ENCODE peak calls at places on chromosomes 12 and 14, in four cellular contexts. L is H1, M is body of pancreas, R is Karpas-422. A is an unnamed sample.

GRCh38 chr14:56742391-56742790 is 67.9 kb downstream of the OTX2 start:
- DNase-seq in L (no peak), R (no peak), M (no peak), A (no peak)

GRCh38 chr14:94447986-94448808 is 4.4 kb downstream of the SERPINA11 start:
- DNase-seq in R (no peak), L (no peak), M (peak; percentile 26), A (no peak)

GRCh38 chr14:94304243-94304642 is 11.2 kb upstream of the SERPINA10 start:
- DNase-seq in R (no peak), M (no peak), L (no peak), A (no peak)

GRCh38 chr12:42759622-42760273 is 170.2 kb upstream of the PRICKLE1 start:
- DNase-seq in L (no peak), R (no peak), M (peak; percentile 84), A (no peak)

GRCh38 chr12:67355428-67356385 is 86.5 kb downstream of the CAND1 start:
- DNase-seq in L (peak; percentile 17), M (peak; percentile 52), R (peak; percentile 90), A (no peak)

GRCh38 chr12:100987552-100988277 is 193.1 kb downstream of the ANO4 start:
- DNase-seq in L (no peak), R (peak; percentile 75), M (peak; percentile 47), A (no peak)

GRCh38 chr14:100536721-100537700 is 50.2 kb downstream of the BEGAIN start:
- DNase-seq in R (no peak), L (no peak), M (peak; percentile 22), A (no peak)

GRCh38 chr14:100388137-100389050 is 65.3 kb downstream of the SLC25A47 start:
- DNase-seq in L (no peak), M (no peak), R (no peak), A (no peak)

GRCh38 chr14:83164016-83164415 is 1630.4 kb upstream of the SEL1L start:
- DNase-seq in L (no peak), R (no peak), M (no peak), A (no peak)

GRCh38 chr12:115820661-115821060 is 456.8 kb downstream of the MED13L start:
- DNase-seq in M (no peak), L (no peak), R (no peak), A (no peak)

GRCh38 chr12:92538970-92539749 is 163.6 kb upstream of the PLEKHG7 start:
- DNase-seq in R (no peak), M (peak; percentile 83), L (no peak), A (no peak)

GRCh38 chr14:24848427-24848826 is 201.5 kb downstream of the STXBP6 start:
- DNase-seq in M (no peak), L (no peak), R (no peak), A (no peak)

GRCh38 chr12:131152587-131152986 is 198.9 kb downstream of the ADGRD1 start:
- DNase-seq in R (no peak), M (no peak), L (no peak), A (no peak)

GRCh38 chr12:81778719-81779118 is 19.6 kb upstream of the PPFIA2 start:
- DNase-seq in L (no peak), R (no peak), M (no peak), A (no peak)

GRCh38 chr14:26863736-26864135 is 265.9 kb upstream of the NOVA1 start:
- DNase-seq in L (no peak), M (no peak), R (no peak), A (no peak)

GRCh38 chr14:92039073-92039719 is 663 bp downstream of the TRIP11 start:
- DNase-seq in R (peak; percentile 76), L (peak; percentile 83), M (peak; percentile 68), A (no peak)

GRCh38 chr14:29220077-29220476 is 453.5 kb downstream of the FOXG1 start:
- DNase-seq in R (no peak), M (no peak), L (no peak), A (no peak)

GRCh38 chr12:1297206-1297605 is 297.2 kb downstream of the FBXL14 start:
- DNase-seq in R (no peak), M (no peak), L (no peak), A (no peak)

GRCh38 chr14:51096870-51097269 is 2.0 kb upstream of the TRIM9 start:
- DNase-seq in L (no peak), M (no peak), R (no peak), A (no peak)

GRCh38 chr14:49898485-49898884 is 5.6 kb downstream of the ARF6 start:
- DNase-seq in R (no peak), L (no peak), M (no peak), A (no peak)

GRCh38 chr14:77470192-77470870 is 12.4 kb downstream of the AHSA1 start:
- DNase-seq in M (no peak), L (no peak), R (peak; percentile 70), A (no peak)

GRCh38 chr12:110937104-110937641 is 16.8 kb upstream of the MYL2 start:
- DNase-seq in M (peak; percentile 40), L (peak; percentile 89), R (peak; percentile 77), A (no peak)

GRCh38 chr12:65894127-65894526 is 69.8 kb downstream of the HMGA2 start:
- DNase-seq in M (no peak), R (no peak), L (no peak), A (no peak)

GRCh38 chr14:55276736-55277135 is 5.5 kb downstream of the FBXO34 start:
- DNase-seq in L (no peak), M (no peak), R (no peak), A (no peak)

GRCh38 chr12:264269-264668 is 1.6 kb upstream of the SLC6A13 start:
- DNase-seq in R (no peak), L (no peak), M (no peak), A (no peak)

GRCh38 chr12:82996168-82996812 is 309.6 kb downstream of the TMTC2 start:
- DNase-seq in R (no peak), L (no peak), M (peak; percentile 70), A (no peak)

GRCh38 chr12:95959107-95959506 is 16.0 kb downstream of the AMDHD1 start:
- DNase-seq in L (no peak), M (no peak), R (peak; percentile 62), A (no peak)

GRCh38 chr14:39430762-39431415 is 1.3 kb downstream of the FBXO33 start:
- DNase-seq in R (peak; percentile 66), L (no peak), M (no peak), A (no peak)

GRCh38 chr14:78253986-78254385 is 83.8 kb downstream of the NRXN3 start:
- DNase-seq in M (no peak), R (no peak), L (no peak), A (no peak)

GRCh38 chr12:54279632-54280400 is at the start of gene CBX5:
- DNase-seq in L (peak; percentile 96), R (peak; percentile 99), M (peak; percentile 100), A (peak; percentile 85)

GRCh38 chr14:84237881-84238280 is 1292.1 kb upstream of the FLRT2 start:
- DNase-seq in L (no peak), R (no peak), M (no peak), A (no peak)

GRCh38 chr14:61268797-61269196 is 12.3 kb downstream of the TMEM30B start:
- DNase-seq in R (no peak), M (no peak), L (no peak), A (no peak)

GRCh38 chr14:39265032-39265431 is 31.3 kb downstream of the MIA2 start:
- DNase-seq in M (peak; percentile 19), L (no peak), R (no peak), A (no peak)

GRCh38 chr14:93566065-93566693 is 135.4 kb downstream of the UNC79 start:
- DNase-seq in L (no peak), M (no peak), R (no peak), A (no peak)

GRCh38 chr12:467591-467990 is 7.9 kb downstream of the B4GALNT3 start:
- DNase-seq in L (no peak), R (no peak), M (no peak), A (no peak)

GRCh38 chr12:71938728-71939385 is at the start of gene TPH2:
- DNase-seq in L (peak; percentile 74), R (peak; percentile 92), M (peak; percentile 68), A (no peak)

GRCh38 chr14:58922211-58922940 is 266.1 kb upstream of the DAAM1 start:
- DNase-seq in R (no peak), L (no peak), M (no peak), A (no peak)

GRCh38 chr14:55354500-55354899 is 57.1 kb downstream of the ATG14 start:
- DNase-seq in M (peak; percentile 68), L (peak; percentile 21), R (peak; percentile 90), A (no peak)

GRCh38 chr12:1443421-1444141 is 150.8 kb downstream of the FBXL14 start:
- DNase-seq in M (no peak), L (no peak), R (no peak), A (no peak)

DNA sequence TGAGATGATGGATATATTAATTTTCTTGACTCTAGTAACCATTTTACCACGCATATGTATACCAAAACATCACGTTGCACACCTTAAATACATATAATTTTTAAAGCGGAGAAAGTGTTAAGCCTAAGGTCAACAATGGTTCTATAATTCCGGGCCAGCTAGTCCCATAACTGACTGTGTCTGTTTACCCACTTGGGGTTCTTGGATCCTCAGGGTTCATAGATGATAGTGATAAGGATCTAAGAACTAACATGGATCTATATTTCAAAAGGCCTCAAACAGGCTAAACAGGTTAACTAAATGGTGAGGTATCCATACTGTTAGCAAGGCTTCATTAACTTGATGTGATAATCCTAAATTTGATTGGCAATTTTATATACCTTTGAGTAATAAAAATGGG is 9.8 kb downstream of the SLC38A1 start:
- DNase-seq in L (no peak), M (no peak), R (no peak), A (no peak)
- H3K4me1 ChIP-seq in L (peaks cover 30% of the 10 kb centered on the region), M (peaks cover 43% of the 10 kb centered on the region), R (peaks cover 22% of the 10 kb centered on the region), A (peaks cover 58% of the 10 kb centered on the region)

DNA sequence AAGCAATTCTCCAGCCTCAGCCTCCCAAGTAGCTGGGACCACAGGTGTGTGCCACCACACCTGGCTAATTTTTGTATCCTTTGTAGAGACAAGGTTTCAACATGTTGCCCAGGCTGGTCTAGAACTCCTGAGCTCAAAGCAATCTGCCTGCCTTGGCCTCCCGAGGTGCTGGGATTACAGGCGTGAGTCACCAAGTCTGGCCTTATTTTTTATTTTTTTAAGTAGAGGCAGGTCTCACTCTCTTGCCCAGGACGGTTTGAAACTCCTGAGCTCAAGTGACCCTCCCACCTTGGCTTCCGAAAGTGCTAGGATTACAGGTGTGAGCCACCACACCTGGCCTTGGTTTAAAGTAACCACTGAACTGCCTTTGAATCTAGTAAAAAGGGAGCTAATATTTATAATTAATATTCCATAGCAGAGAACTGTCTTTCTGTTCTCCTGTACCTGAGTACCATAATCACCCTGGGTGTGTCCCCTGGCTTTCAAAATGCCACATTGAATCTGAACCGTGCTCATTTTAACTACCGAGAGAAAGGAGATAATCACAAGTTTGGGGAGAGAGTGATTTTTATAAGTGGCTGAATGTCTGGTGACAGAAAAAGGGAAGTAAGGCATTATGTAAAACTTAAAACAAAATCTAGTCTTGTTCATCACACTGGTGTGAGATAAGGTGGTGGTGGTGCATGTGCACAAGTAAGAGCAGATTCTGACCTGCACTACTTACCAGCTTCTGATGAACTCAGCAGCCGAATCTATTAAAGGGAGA is 56.6 kb downstream of the SPPL3 start:
- DNase-seq in M (no peak), L (no peak), R (peak; percentile 88), A (no peak)
- H3K27ac ChIP-seq in M (no peak overlapping the region), L (no peak overlapping the region), R (peak overlapping the region; percentile 97), A (peak overlapping the region; percentile 29)

GRCh38 chr12:109308534-109309440 is at the start of gene FOXN4:
- DNase-seq in M (no peak), R (no peak), L (no peak), A (no peak)
- H3K4me3 ChIP-seq in M (no peak within 1 kb of the TSS), R (no peak within 1 kb of the TSS), L (peak within 1 kb of the TSS; percentile 60), A (peak within 1 kb of the TSS; percentile 22)

GRCh38 chr12:132525833-132526455 is 36.0 kb downstream of the FBRSL1 start:
- DNase-seq in L (no peak), R (no peak), M (no peak), A (no peak)
- H3K4me1 ChIP-seq in L (peaks cover 15% of the 10 kb centered on the region), R (no peaks in the 10 kb centered on the region), M (peaks cover 38% of the 10 kb centered on the region), A (peaks cover 21% of the 10 kb centered on the region)

GRCh38 chr14:99125113-99125512 is 146.9 kb downstream of the BCL11B start:
- DNase-seq in R (no peak), L (no peak), M (no peak), A (no peak)
- H3K27ac ChIP-seq in R (no peak overlapping the region), L (no peak overlapping the region), M (no peak overlapping the region), A (no peak overlapping the region)

GRCh38 chr12:50041461-50041860 is 15.9 kb upstream of the ASIC1 start:
- DNase-seq in M (no peak), R (no peak), L (no peak), A (no peak)
- H3K4me3 ChIP-seq in M (no peak overlapping the region), R (no peak overlapping the region), L (no peak overlapping the region), A (no peak overlapping the region)

A was measured in esophagus squamous epithelium.